ENCODE peak calls at places on chromosomes 12 and 14, in seven cellular contexts. I is uterus, J is AG04450, C is endothelial cell, A is kidney epithelial cell, M is psoas muscle, O is lower leg skin. H is an unnamed sample.
A peak's percentile ranks its signal among the peaks of the same experiment; 100 is the strongest.

GRCh38 chr12:2891240-2892053 is 756 bp downstream of the TULP3 start:
- DNase-seq in I (peak; percentile 55), J (no peak), C (peak; percentile 68), A (no peak), M (peak; percentile 53), O (peak; percentile 89), H (peak; percentile 48)

GRCh38 chr12:41092115-41092514 is 96.0 kb upstream of the PDZRN4 start:
- DNase-seq in I (no peak), J (no peak), C (no peak), A (no peak), M (no peak), O (no peak), H (no peak)

GRCh38 chr12:7542813-7543212 is 39.2 kb upstream of the CD163 start:
- DNase-seq in I (no peak), J (no peak), C (no peak), A (no peak), M (no peak), O (no peak), H (peak; percentile 26)

GRCh38 chr12:3241621-3242020 is 164.4 kb downstream of the TSPAN9 start:
- DNase-seq in I (no peak), J (no peak), C (no peak), A (no peak), M (peak; percentile 65), O (no peak), H (no peak)

GRCh38 chr12:1171657-1172056 is 180.6 kb downstream of the ERC1 start:
- DNase-seq in I (no peak), J (no peak), C (no peak), A (peak; percentile 21), M (no peak), O (no peak), H (no peak)

GRCh38 chr12:128856035-128856790 is 2.9 kb downstream of the GLT1D1 start:
- DNase-seq in I (no peak), J (no peak), C (no peak), A (no peak), M (no peak), O (peak; percentile 37), H (no peak)

GRCh38 chr12:28884861-28885260 is 264.2 kb upstream of the FAR2 start:
- DNase-seq in I (no peak), J (no peak), C (no peak), A (no peak), M (no peak), O (no peak), H (no peak)

GRCh38 chr12:123938679-123939480 is 33.8 kb downstream of the CCDC92 start:
- DNase-seq in I (no peak), J (no peak), C (peak; percentile 29), A (no peak), M (no peak), O (peak; percentile 74), H (no peak)

GRCh38 chr12:1593232-1594044 is 943 bp downstream of the FBXL14 start:
- DNase-seq in I (peak; percentile 29), J (no peak), C (peak; percentile 28), A (no peak), M (peak; percentile 44), O (no peak), H (peak; percentile 35)

GRCh38 chr12:28209782-28210181 is 19.5 kb downstream of the CCDC91 start:
- DNase-seq in I (no peak), J (no peak), C (no peak), A (no peak), M (no peak), O (no peak), H (no peak)

GRCh38 chr12:112322882-112323547 is 59.2 kb downstream of the HECTD4 start:
- DNase-seq in I (no peak), J (no peak), C (no peak), A (no peak), M (no peak), O (no peak), H (no peak)

GRCh38 chr12:132397152-132397933 is 68.0 kb upstream of the GALNT9 start:
- DNase-seq in I (no peak), J (no peak), C (no peak), A (no peak), M (no peak), O (no peak), H (no peak)

GRCh38 chr12:47604474-47604873 is 101.4 kb downstream of the RPAP3 start:
- DNase-seq in I (no peak), J (no peak), C (no peak), A (no peak), M (no peak), O (no peak), H (no peak)

GRCh38 chr12:19171731-19172130 is 42.2 kb downstream of the PLEKHA5 start:
- DNase-seq in I (no peak), J (no peak), C (no peak), A (no peak), M (no peak), O (no peak), H (peak; percentile 28)

GRCh38 chr12:65510584-65511050 is 232.1 kb downstream of the MSRB3 start:
- DNase-seq in I (peak; percentile 30), J (no peak), C (no peak), A (no peak), M (no peak), O (no peak), H (no peak)

GRCh38 chr12:46942579-46942978 is 116.8 kb upstream of the SLC38A4 start:
- DNase-seq in I (no peak), J (no peak), C (no peak), A (peak; percentile 59), M (no peak), O (no peak), H (peak; percentile 84)

GRCh38 chr12:99386907-99387306 is 260.6 kb upstream of the GARIN6 start:
- DNase-seq in I (no peak), J (peak; percentile 1), C (no peak), A (peak; percentile 5), M (no peak), O (no peak), H (no peak)

GRCh38 chr12:119202121-119202527 is 23.4 kb downstream of the HSPB8 start:
- DNase-seq in I (no peak), J (no peak), C (no peak), A (no peak), M (no peak), O (no peak), H (no peak)

GRCh38 chr12:116324684-116325664 is 47.5 kb upstream of the MED13L start:
- DNase-seq in I (no peak), J (no peak), C (no peak), A (no peak), M (no peak), O (no peak), H (no peak)

GRCh38 chr14:75972729-75973480 is 8.9 kb downstream of the TGFB3 start:
- DNase-seq in I (no peak), J (no peak), C (no peak), A (no peak), M (no peak), O (peak; percentile 32), H (no peak)

GRCh38 chr14:70148911-70149675 is 39.7 kb downstream of the SLC8A3 start:
- DNase-seq in I (no peak), J (no peak), C (no peak), A (no peak), M (no peak), O (no peak), H (no peak)

GRCh38 chr14:29390046-29390841 is 537.4 kb downstream of the PRKD1 start:
- DNase-seq in I (no peak), J (no peak), C (no peak), A (no peak), M (peak; percentile 4), O (no peak), H (no peak)

GRCh38 chr12:20364501-20364900 is 3.8 kb upstream of the PDE3A start:
- DNase-seq in I (no peak), J (no peak), C (no peak), A (no peak), M (no peak), O (no peak), H (no peak)

GRCh38 chr14:36504805-36505192 is 15.2 kb downstream of the NKX2-1 start:
- DNase-seq in I (no peak), J (no peak), C (no peak), A (no peak), M (no peak), O (no peak), H (no peak)

GRCh38 chr12:94426049-94426448 is 33.6 kb downstream of the CEP83 start:
- DNase-seq in I (no peak), J (no peak), C (no peak), A (no peak), M (no peak), O (no peak), H (no peak)

GRCh38 chr12:130496516-130497120 is 158.9 kb downstream of the PIWIL1 start:
- DNase-seq in I (no peak), J (no peak), C (no peak), A (no peak), M (no peak), O (no peak), H (no peak)
- TF ChIP-seq CTCF in I (no peak), J (no peak), C (no peak), A (no peak), M (no peak), O (no peak), H (no peak)

GRCh38 chr12:115222220-115222619 is 538.2 kb upstream of the TBX3 start:
- DNase-seq in I (no peak), J (no peak), C (no peak), A (no peak), M (no peak), O (no peak), H (no peak)

GRCh38 chr12:115225845-115226244 is 541.9 kb upstream of the TBX3 start:
- DNase-seq in I (no peak), J (no peak), C (no peak), A (no peak), M (no peak), O (no peak), H (no peak)

GRCh38 chr12:115227137-115227615 is 543.2 kb upstream of the TBX3 start:
- DNase-seq in I (no peak), J (peak; percentile 49), C (no peak), A (peak; percentile 65), M (peak; percentile 75), O (no peak), H (peak; percentile 96)

GRCh38 chr12:115223322-115223721 is 539.3 kb upstream of the TBX3 start:
- DNase-seq in I (no peak), J (peak; percentile 42), C (no peak), A (no peak), M (no peak), O (no peak), H (peak; percentile 72)

DNA sequence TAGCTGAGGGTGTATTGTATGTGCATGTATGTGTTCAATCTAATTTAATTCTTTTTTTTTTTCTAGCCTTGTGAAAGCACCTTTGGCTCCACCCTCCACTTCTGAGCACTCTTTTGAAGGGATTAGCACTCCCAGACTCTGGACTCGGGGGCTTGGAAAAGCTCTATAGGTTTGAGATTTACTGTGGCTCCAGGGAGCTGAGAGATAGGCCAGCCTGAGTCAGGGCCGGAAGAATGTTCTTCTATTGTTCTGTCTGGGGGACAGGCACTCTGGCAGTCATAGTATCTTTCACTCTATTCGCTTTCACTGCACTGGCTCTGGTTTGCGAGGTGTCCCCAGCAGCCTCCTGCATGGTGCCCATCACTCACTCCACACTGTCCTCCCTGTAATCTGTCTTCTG is 540.1 kb upstream of the TBX3 start:
- DNase-seq in I (no peak), J (no peak), C (no peak), A (no peak), M (no peak), O (no peak), H (no peak)
- TF ChIP-seq CTCF in I (no peak), J (no peak), C (no peak), A (no peak), M (no peak), O (no peak), H (no peak)

GRCh38 chr14:77986808-77987207 is 183.4 kb upstream of the NRXN3 start:
- DNase-seq in I (no peak), J (no peak), C (no peak), A (no peak), M (no peak), O (no peak), H (no peak)
- TF ChIP-seq CTCF in I (no peak), J (no peak), C (no peak), A (no peak), M (no peak), O (no peak), H (no peak)

GRCh38 chr12:105319691-105320209 is 10.7 kb upstream of the C12orf75 start:
- DNase-seq in I (no peak), J (no peak), C (no peak), A (no peak), M (no peak), O (no peak), H (no peak)
- TF ChIP-seq CTCF in I (no peak), J (no peak), C (no peak), A (no peak), M (no peak), O (no peak), H (peak; percentile 25)